ENCODE peak calls at places on chromosomes 6 and 20, in eight cellular contexts. N is Caco-2, U is PC-3, H is heart right ventricle, Z is heart left ventricle, R is endothelial cell of umbilical vein, C is HepG2, K is cardiac muscle cell. I is an unnamed sample.

GRCh38 chr6:132893772-132894490 is 79.6 kb downstream of the RPS12 start:
- DNase-seq in N (no peak), U (no peak), H (no peak), Z (no peak), R (no peak), C (no peak), K (no peak), I (no peak)

GRCh38 chr6:130632288-130632687 is 194.9 kb upstream of the SMLR1 start:
- DNase-seq in N (no peak), U (no peak), H (no peak), Z (no peak), R (no peak), C (peak; percentile 7), K (peak; percentile 3), I (no peak)

GRCh38 chr6:12577124-12577845 is 139.3 kb upstream of the PHACTR1 start:
- DNase-seq in N (peak; percentile 16), U (peak; percentile 19), H (no peak), Z (no peak), R (no peak), C (no peak), K (peak; percentile 57), I (no peak)

GRCh38 chr20:9572690-9573089 is 58.3 kb downstream of the LAMP5 start:
- DNase-seq in N (no peak), U (no peak), H (no peak), Z (no peak), R (no peak), C (no peak), K (no peak), I (no peak)

GRCh38 chr6:140320081-140320798 is 945.8 kb upstream of the CITED2 start:
- DNase-seq in N (no peak), U (no peak), H (no peak), Z (no peak), R (no peak), C (no peak), K (no peak), I (no peak)

GRCh38 chr6:136920858-136921520 is 1.1 kb upstream of the SLC35D3 start:
- DNase-seq in N (peak; percentile 37), U (no peak), H (peak; percentile 11), Z (no peak), R (peak; percentile 14), C (no peak), K (peak; percentile 21), I (peak; percentile 31)

GRCh38 chr6:33828764-33829731 is 25.2 kb upstream of the MLN start:
- DNase-seq in N (no peak), U (no peak), H (peak; percentile 25), Z (peak; percentile 50), R (no peak), C (no peak), K (peak; percentile 41), I (no peak)

GRCh38 chr6:112563368-112563767 is 216.2 kb downstream of the RFPL4B start:
- DNase-seq in N (peak; percentile 10), U (peak; percentile 48), H (no peak), Z (no peak), R (peak; percentile 30), C (peak; percentile 47), K (peak; percentile 52), I (no peak)

GRCh38 chr6:129709451-129709908 is 497 bp downstream of the ARHGAP18 start:
- DNase-seq in N (peak; percentile 10), U (peak; percentile 14), H (no peak), Z (peak; percentile 34), R (peak; percentile 70), C (no peak), K (peak; percentile 92), I (no peak)

GRCh38 chr6:85406641-85407075 is 43.2 kb upstream of the NT5E start:
- DNase-seq in N (no peak), U (no peak), H (no peak), Z (no peak), R (no peak), C (no peak), K (no peak), I (no peak)

GRCh38 chr20:43442310-43442880 is 15.3 kb upstream of the SRSF6 start:
- DNase-seq in N (no peak), U (peak; percentile 37), H (no peak), Z (no peak), R (no peak), C (peak; percentile 42), K (peak; percentile 44), I (no peak)

GRCh38 chr6:101534821-101535220 is 141.3 kb downstream of the GRIK2 start:
- DNase-seq in N (no peak), U (no peak), H (no peak), Z (no peak), R (no peak), C (no peak), K (no peak), I (no peak)

GRCh38 chr6:161540532-161540931 is 266.7 kb upstream of the AGPAT4 start:
- DNase-seq in N (no peak), U (no peak), H (no peak), Z (no peak), R (no peak), C (no peak), K (no peak), I (no peak)

GRCh38 chr6:48866681-48867080 is 596.4 kb downstream of the MMUT start:
- DNase-seq in N (no peak), U (peak; percentile 61), H (no peak), Z (no peak), R (no peak), C (no peak), K (no peak), I (no peak)

GRCh38 chr20:50517817-50518154 is 7.6 kb downstream of the PTPN1 start:
- DNase-seq in N (no peak), U (no peak), H (no peak), Z (no peak), R (no peak), C (no peak), K (peak; percentile 37), I (no peak)

GRCh38 chr20:1005452-1006027 is 3.4 kb upstream of the RSPO4 start:
- DNase-seq in N (peak; percentile 64), U (peak; percentile 65), H (no peak), Z (no peak), R (peak; percentile 21), C (peak; percentile 59), K (peak; percentile 36), I (peak; percentile 18)

GRCh38 chr6:33692760-33693158 is 18.7 kb downstream of the UQCC2 start:
- DNase-seq in N (no peak), U (no peak), H (peak; percentile 40), Z (peak; percentile 60), R (no peak), C (no peak), K (peak; percentile 24), I (peak; percentile 46)

GRCh38 chr6:105603779-105604592 is 201.1 kb upstream of the PREP start:
- DNase-seq in N (no peak), U (no peak), H (no peak), Z (no peak), R (no peak), C (no peak), K (no peak), I (no peak)

GRCh38 chr6:13808806-13809205 is 5.6 kb downstream of the MCUR1 start:
- DNase-seq in N (no peak), U (no peak), H (no peak), Z (no peak), R (no peak), C (no peak), K (no peak), I (no peak)

GRCh38 chr6:121479486-121480098 is 44.1 kb downstream of the GJA1 start:
- DNase-seq in N (no peak), U (no peak), H (no peak), Z (no peak), R (no peak), C (no peak), K (no peak), I (no peak)

GRCh38 chr6:122476131-122476530 is 4.5 kb upstream of the SERINC1 start:
- DNase-seq in N (no peak), U (peak; percentile 58), H (no peak), Z (no peak), R (peak; percentile 42), C (peak; percentile 24), K (peak; percentile 28), I (no peak)

GRCh38 chr6:112560651-112561050 is 213.5 kb downstream of the RFPL4B start:
- DNase-seq in N (peak; percentile 20), U (peak; percentile 6), H (no peak), Z (no peak), R (no peak), C (no peak), K (no peak), I (no peak)

GRCh38 chr20:43309266-43309665 is 119.6 kb upstream of the PTPRT start:
- DNase-seq in N (no peak), U (no peak), H (no peak), Z (no peak), R (no peak), C (no peak), K (no peak), I (no peak)

GRCh38 chr6:1604347-1604990 is 5.2 kb upstream of the FOXC1 start:
- DNase-seq in N (peak; percentile 87), U (peak; percentile 89), H (peak; percentile 80), Z (peak; percentile 81), R (peak; percentile 63), C (peak; percentile 54), K (peak; percentile 64), I (peak; percentile 54)

GRCh38 chr6:1603708-1604346 is 5.9 kb upstream of the FOXC1 start:
- DNase-seq in N (no peak), U (peak; percentile 33), H (no peak), Z (no peak), R (no peak), C (peak; percentile 22), K (no peak), I (no peak)

GRCh38 chr6:1605822-1606532 is 3.7 kb upstream of the FOXC1 start:
- DNase-seq in N (no peak), U (no peak), H (no peak), Z (peak; percentile 22), R (no peak), C (no peak), K (no peak), I (peak; percentile 11)

GRCh38 chr6:1606533-1607235 is 3.0 kb upstream of the FOXC1 start:
- DNase-seq in N (no peak), U (no peak), H (no peak), Z (no peak), R (no peak), C (no peak), K (no peak), I (peak; percentile 30)

GRCh38 chr6:1604991-1605821 is 4.5 kb upstream of the FOXC1 start:
- DNase-seq in N (no peak), U (no peak), H (peak; percentile 33), Z (peak; percentile 29), R (no peak), C (no peak), K (no peak), I (no peak)
- H3K27me3 ChIP-seq in N (no peaks in the 10 kb centered on the region), U (no peaks in the 10 kb centered on the region), H (peaks cover 16% of the 10 kb centered on the region), Z (peaks cover 90% of the 10 kb centered on the region), R (peaks cover 16% of the 10 kb centered on the region), C (peaks cover 32% of the 10 kb centered on the region), K (peaks cover 76% of the 10 kb centered on the region), I (peaks cover 41% of the 10 kb centered on the region)

GRCh38 chr20:60365063-60365640 is 406.9 kb downstream of the CDH26 start:
- DNase-seq in N (peak; percentile 40), U (no peak), H (no peak), Z (no peak), R (no peak), C (no peak), K (no peak), I (no peak)
- TF ChIP-seq CTCF in N (peak; percentile 33), U (no peak), H (no peak), Z (no peak), R (no peak), C (peak; percentile 50), K (no peak), I (no peak)

GRCh38 chr6:19107468-19107867 is 720.3 kb downstream of the RNF144B start:
- DNase-seq in N (no peak), U (no peak), H (no peak), Z (no peak), R (no peak), C (no peak), K (no peak), I (no peak)
- H3K9me3 ChIP-seq in N (no peaks in the 10 kb centered on the region), U (peaks cover 4% of the 10 kb centered on the region), H (no peaks in the 10 kb centered on the region), Z (no peaks in the 10 kb centered on the region), R (no peaks in the 10 kb centered on the region), C (peaks cover 92% of the 10 kb centered on the region), K (no peaks in the 10 kb centered on the region), I (no peaks in the 10 kb centered on the region)

GRCh38 chr20:62996596-62996982 is 10.2 kb downstream of the BHLHE23 start:
- DNase-seq in N (no peak), U (no peak), H (peak; percentile 0), Z (no peak), R (no peak), C (no peak), K (no peak), I (no peak)
- H3K27me3 ChIP-seq in N (no peaks in the 10 kb centered on the region), U (peaks cover 11% of the 10 kb centered on the region), H (peaks cover 6% of the 10 kb centered on the region), Z (peaks cover 31% of the 10 kb centered on the region), R (peaks cover 11% of the 10 kb centered on the region), C (peaks cover 56% of the 10 kb centered on the region), K (peaks cover 61% of the 10 kb centered on the region), I (no peaks in the 10 kb centered on the region)

I was measured in body of pancreas.